ENCODE peak calls at places on chromosomes 1 and 21, in ten cellular contexts. O is GM12878, A is SK-N-SH, J is esophagus muscularis mucosa, P is sigmoid colon, Y is GM23338, E is HepG2, T is HCT116, Z is H1, K is endothelial cell of umbilical vein. M is an unnamed sample.

GRCh38 chr1:18182518-18183160 is 75.0 kb downstream of the IGSF21 start:
- DNase-seq in O (no peak), A (peak; percentile 73), J (no peak), P (no peak), Y (no peak), E (no peak), T (no peak), Z (no peak), K (no peak), M (no peak)

GRCh38 chr21:31342328-31342727 is 1.7 kb downstream of the TIAM1 start:
- DNase-seq in O (no peak), A (no peak), J (no peak), P (no peak), Y (no peak), E (no peak), T (no peak), Z (no peak), K (no peak), M (no peak)

GRCh38 chr21:14384453-14384852 is 1.5 kb upstream of the HSPA13 start:
- DNase-seq in O (no peak), A (no peak), J (no peak), P (no peak), Y (no peak), E (no peak), T (no peak), Z (no peak), K (no peak), M (no peak)

GRCh38 chr1:13505020-13505419 is 8.8 kb downstream of the LRRC38 start:
- DNase-seq in O (no peak), A (no peak), J (no peak), P (no peak), Y (peak; percentile 50), E (no peak), T (no peak), Z (no peak), K (no peak), M (no peak)

GRCh38 chr1:112982328-112982727 is 26.3 kb upstream of the SLC16A1 start:
- DNase-seq in O (no peak), A (no peak), J (no peak), P (no peak), Y (no peak), E (no peak), T (no peak), Z (no peak), K (no peak), M (no peak)

GRCh38 chr1:172378109-172378755 is 42.3 kb upstream of the C1orf105 start:
- DNase-seq in O (no peak), A (no peak), J (no peak), P (no peak), Y (no peak), E (no peak), T (no peak), Z (no peak), K (no peak), M (no peak)

GRCh38 chr1:222843434-222844107 is 28.7 kb downstream of the DISP1 start:
- DNase-seq in O (no peak), A (no peak), J (no peak), P (no peak), Y (no peak), E (no peak), T (no peak), Z (no peak), K (no peak), M (no peak)

GRCh38 chr1:17197696-17198095 is 7.2 kb upstream of the PADI1 start:
- DNase-seq in O (no peak), A (no peak), J (no peak), P (peak; percentile 40), Y (no peak), E (no peak), T (no peak), Z (no peak), K (no peak), M (no peak)

GRCh38 chr1:233183226-233184020 is 112.1 kb downstream of the PCNX2 start:
- DNase-seq in O (no peak), A (no peak), J (no peak), P (no peak), Y (peak; percentile 14), E (no peak), T (no peak), Z (no peak), K (no peak), M (no peak)

GRCh38 chr1:59379028-59379728 is 82.3 kb downstream of the FGGY start:
- DNase-seq in O (no peak), A (no peak), J (no peak), P (no peak), Y (no peak), E (no peak), T (no peak), Z (no peak), K (no peak), M (no peak)

GRCh38 chr21:16095005-16095404 is 365.2 kb downstream of the USP25 start:
- DNase-seq in O (no peak), A (peak; percentile 29), J (no peak), P (no peak), Y (no peak), E (no peak), T (no peak), Z (no peak), K (no peak), M (no peak)

GRCh38 chr1:182249201-182249676 is 142.4 kb downstream of the GLUL start:
- DNase-seq in O (peak; percentile 42), A (no peak), J (no peak), P (no peak), Y (no peak), E (peak; percentile 90), T (no peak), Z (no peak), K (no peak), M (no peak)

GRCh38 chr1:35958558-35958957 is 27.7 kb downstream of the AGO3 start:
- DNase-seq in O (no peak), A (no peak), J (no peak), P (no peak), Y (no peak), E (no peak), T (no peak), Z (no peak), K (no peak), M (no peak)

GRCh38 chr21:32826317-32827167 is 55.0 kb upstream of the PAXBP1 start:
- DNase-seq in O (peak; percentile 13), A (peak; percentile 49), J (peak; percentile 87), P (no peak), Y (peak; percentile 81), E (peak; percentile 54), T (peak; percentile 60), Z (no peak), K (peak; percentile 64), M (no peak)

GRCh38 chr21:33642896-33643657 is 776 bp downstream of the ITSN1 start:
- DNase-seq in O (no peak), A (peak; percentile 74), J (no peak), P (peak; percentile 69), Y (peak; percentile 64), E (no peak), T (no peak), Z (peak; percentile 58), K (peak; percentile 54), M (peak; percentile 89)

DNA sequence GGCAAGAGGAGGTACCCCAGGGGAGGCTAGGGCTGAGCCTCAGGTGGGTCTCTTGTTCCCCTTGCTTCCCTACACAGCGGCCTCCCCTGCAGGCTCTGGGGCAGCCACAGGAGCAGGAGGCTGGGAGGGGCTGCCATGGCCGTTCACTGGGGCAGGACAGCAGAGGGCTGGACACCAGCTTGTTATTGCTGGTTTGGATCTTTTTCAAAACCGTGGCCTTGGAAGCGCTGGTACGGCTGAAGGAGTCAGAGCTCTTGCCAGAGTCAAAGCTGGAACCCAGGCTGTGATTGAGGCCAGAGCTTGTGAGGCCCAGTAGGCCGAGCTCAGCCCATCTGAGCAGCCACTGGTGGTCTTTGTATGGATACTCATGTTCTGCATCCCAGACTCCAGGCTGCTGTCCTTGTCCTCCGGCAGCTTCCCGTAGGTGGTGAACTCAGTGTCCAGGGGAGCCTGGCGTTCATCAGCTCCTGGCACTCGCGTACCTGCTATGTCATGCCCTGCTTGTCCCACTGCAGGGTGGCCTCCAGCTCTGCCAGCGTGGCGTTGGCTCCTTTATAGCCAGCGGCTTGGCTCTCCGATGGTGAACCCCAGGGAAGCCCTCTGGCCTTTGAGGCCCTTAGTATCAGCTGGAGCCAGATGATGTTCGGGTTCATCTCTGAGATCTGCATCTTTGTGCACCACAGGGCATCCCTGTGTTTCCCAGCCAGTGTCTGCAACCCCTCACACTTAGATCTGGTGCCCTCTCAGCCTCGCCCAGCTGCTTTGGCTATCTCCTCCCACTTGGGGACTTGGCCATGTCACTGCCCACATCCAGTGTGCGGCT is 40.3 kb upstream of the THEM4 start:
- DNase-seq in O (no peak), A (no peak), J (peak; percentile 68), P (no peak), Y (no peak), E (no peak), T (no peak), Z (no peak), K (no peak), M (no peak)
- TF ChIP-seq POLR2AphosphoS5 in O (no peak), A (no peak), J (no peak), P (no peak), Y (no peak), E (no peak), T (no peak), Z (no peak), K (no peak), M (no peak)

GRCh38 chr1:201307239-201307638 is 23.9 kb downstream of the PKP1 start:
- DNase-seq in O (no peak), A (no peak), J (no peak), P (no peak), Y (no peak), E (no peak), T (no peak), Z (no peak), K (no peak), M (no peak)
- H3K4me1 ChIP-seq in O (no peaks in the 10 kb centered on the region), A (peaks cover 41% of the 10 kb centered on the region), J (peaks cover 31% of the 10 kb centered on the region), P (no peaks in the 10 kb centered on the region), Y (no peaks in the 10 kb centered on the region), E (peaks cover 10% of the 10 kb centered on the region), T (peaks cover 66% of the 10 kb centered on the region), Z (peaks cover 6% of the 10 kb centered on the region), K (peaks cover 8% of the 10 kb centered on the region), M (peaks cover 13% of the 10 kb centered on the region)

GRCh38 chr1:84785231-84785630 is 95.0 kb upstream of the SSX2IP start:
- DNase-seq in O (no peak), A (no peak), J (no peak), P (peak; percentile 81), Y (no peak), E (no peak), T (no peak), Z (no peak), K (no peak), M (no peak)
- TF ChIP-seq POLR2AphosphoS5 in O (no peak), A (no peak), J (peak; percentile 25), P (peak; percentile 71), Y (no peak), E (no peak), T (no peak), Z (no peak), K (no peak), M (no peak)

DNA sequence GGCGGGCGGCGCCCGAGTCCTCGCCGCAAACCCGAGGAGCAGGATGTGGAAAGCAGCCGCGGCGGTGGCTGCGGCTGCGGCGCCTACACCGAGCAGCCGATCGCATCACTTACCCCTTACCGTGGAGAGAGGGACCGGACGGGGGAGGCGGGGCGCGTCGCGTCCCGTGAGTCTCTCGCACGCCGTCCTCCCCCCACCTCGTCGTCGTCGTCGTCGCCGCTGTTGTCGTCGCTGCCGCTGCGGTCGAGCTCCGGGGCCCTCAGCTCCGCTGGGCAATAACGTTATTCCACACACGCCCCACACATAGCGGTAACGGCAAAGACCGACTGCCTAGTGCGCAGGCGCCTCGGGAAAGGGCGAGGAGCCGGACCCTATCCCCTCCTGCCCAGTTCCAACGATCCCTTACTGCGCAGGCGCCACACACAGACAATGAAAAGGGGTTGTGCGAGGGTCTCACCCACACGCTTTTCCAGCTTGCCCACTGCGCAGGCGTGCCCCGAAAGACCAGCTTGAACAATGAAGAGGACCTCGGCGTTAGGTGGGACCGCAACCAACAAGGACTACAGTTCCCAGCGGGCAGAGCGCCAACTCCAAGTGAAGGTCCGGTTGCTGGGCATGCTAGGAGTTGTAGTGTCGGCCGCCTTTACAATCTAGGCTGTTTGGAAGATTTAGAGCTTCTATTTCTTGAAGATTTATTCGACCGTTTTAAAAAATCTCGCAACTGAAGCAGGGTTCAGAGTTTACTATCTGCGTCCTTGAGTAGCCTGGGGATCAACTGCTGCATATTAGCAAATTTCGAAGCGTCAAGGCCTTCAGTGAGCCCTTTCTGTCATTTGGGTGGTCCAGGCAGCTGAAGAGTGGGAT is at the start of gene CEP170:
- DNase-seq in O (peak; percentile 94), A (peak; percentile 96), J (peak; percentile 97), P (peak; percentile 98), Y (peak; percentile 99), E (peak; percentile 99), T (peak; percentile 92), Z (peak; percentile 95), K (peak; percentile 99), M (peak; percentile 97)
- H3K4me1 ChIP-seq in O (peaks cover 5% of the 10 kb centered on the region), A (peaks cover 40% of the 10 kb centered on the region), J (peaks cover 45% of the 10 kb centered on the region), P (no peaks in the 10 kb centered on the region), Y (peaks cover 35% of the 10 kb centered on the region), E (peaks cover 39% of the 10 kb centered on the region), T (peaks cover 31% of the 10 kb centered on the region), Z (peaks cover 6% of the 10 kb centered on the region), K (peaks cover 33% of the 10 kb centered on the region), M (peaks cover 55% of the 10 kb centered on the region)

M was measured in spleen.